ENCODE peak calls at places on chromosome 13, in seven cellular contexts. L is OCI-LY7; Q is small intestine; U is CD8-positive, alpha-beta memory T cell; H is PC-9; C is ovary; N is CD8-positive, alpha-beta T cell. G is an unnamed sample. For H3K4me1, the result is how much of the 10 kb centered on the place peaks cover.

GRCh38 chr13:27821566-27821965 is 29.3 kb downstream of the GSX1 start:
- DNase-seq in H (no peak), L (no peak), C (no peak), Q (no peak), N (no peak), U (no peak), G (no peak)

GRCh38 chr13:59680429-59681024 is 483.2 kb downstream of the DIAPH3 start:
- DNase-seq in Q (peak), L (peak), N (no peak), C (no peak), H (no peak), U (no peak), G (no peak)

GRCh38 chr13:100436099-100436498 is 152.5 kb downstream of the GGACT start:
- DNase-seq in C (no peak), Q (peak), H (no peak), L (no peak), N (no peak), U (no peak), G (no peak)

GRCh38 chr13:103218253-103218652 is 152.0 kb upstream of the SLC10A2 start:
- DNase-seq in C (no peak), L (no peak), Q (no peak), H (no peak), U (no peak), N (no peak), G (no peak)

GRCh38 chr13:79382545-79383275 is 23.3 kb downstream of the RBM26 start:
- DNase-seq in C (no peak), H (peak), L (no peak), U (no peak), Q (no peak), N (no peak), G (no peak)

GRCh38 chr13:43113603-43114002 is 90.2 kb downstream of the DNAJC15 start:
- DNase-seq in H (no peak), Q (no peak), L (no peak), N (no peak), C (no peak), U (no peak), G (peak)

GRCh38 chr13:27658569-27658968 is 36.9 kb downstream of the POLR1D start:
- DNase-seq in L (no peak), H (peak), C (no peak), Q (no peak), N (no peak), U (no peak), G (no peak)

GRCh38 chr13:31697290-31697689 is 42.0 kb upstream of the RXFP2 start:
- DNase-seq in Q (no peak), C (no peak), U (no peak), H (no peak), N (no peak), L (no peak), G (no peak)

GRCh38 chr13:73336789-73337188 is 278.0 kb downstream of the KLF5 start:
- DNase-seq in C (no peak), U (no peak), Q (peak), H (peak), N (no peak), L (no peak), G (no peak)

GRCh38 chr13:22017226-22017625 is 346.4 kb downstream of the FGF9 start:
- DNase-seq in L (no peak), C (no peak), U (no peak), Q (no peak), H (no peak), N (no peak), G (no peak)

GRCh38 chr13:45966715-45967114 is 85.8 kb downstream of the ZC3H13 start:
- DNase-seq in H (no peak), C (no peak), L (no peak), U (no peak), N (no peak), Q (no peak), G (no peak)

GRCh38 chr13:93108111-93108581 is 118.5 kb upstream of the GPC6 start:
- DNase-seq in C (no peak), Q (no peak), N (no peak), L (no peak), U (no peak), H (no peak), G (no peak)

GRCh38 chr13:23516706-23517105 is 53.5 kb upstream of the TNFRSF19 start:
- DNase-seq in N (no peak), C (no peak), L (no peak), U (no peak), Q (no peak), H (no peak), G (no peak)

GRCh38 chr13:99642841-99643240 is 141.6 kb downstream of the TM9SF2 start:
- DNase-seq in Q (no peak), C (no peak), H (no peak), L (no peak), N (no peak), U (no peak), G (no peak)

GRCh38 chr13:100987993-100988392 is 313.4 kb upstream of the TMTC4 start:
- DNase-seq in L (no peak), U (no peak), N (no peak), C (no peak), H (no peak), Q (no peak), G (no peak)

GRCh38 chr13:25575562-25575961 is 203.8 kb downstream of the ATP8A2 start:
- DNase-seq in Q (no peak), C (no peak), L (no peak), N (no peak), H (no peak), U (no peak), G (no peak)

GRCh38 chr13:100794575-100794974 is 120.0 kb upstream of the TMTC4 start:
- DNase-seq in N (no peak), H (no peak), U (no peak), L (no peak), Q (no peak), C (no peak), G (no peak)

GRCh38 chr13:37109080-37109678 is 3.7 kb upstream of the CSNK1A1L start:
- DNase-seq in Q (no peak), C (no peak), U (no peak), H (no peak), L (peak), N (no peak), G (no peak)

GRCh38 chr13:42420304-42420703 is 148.4 kb downstream of the AKAP11 start:
- DNase-seq in H (no peak), N (no peak), Q (no peak), U (no peak), C (no peak), L (no peak), G (no peak)

GRCh38 chr13:41985788-41986508 is 25.0 kb upstream of the VWA8 start:
- DNase-seq in H (peak), Q (no peak), U (no peak), L (no peak), C (no peak), N (no peak), G (peak)

GRCh38 chr13:49165798-49166752 is 54.1 kb upstream of the MLNR start:
- DNase-seq in L (peak), C (no peak), H (no peak), Q (no peak), N (no peak), U (no peak), G (no peak)

GRCh38 chr13:67229438-67230242 is 496 bp downstream of the PCDH9 start:
- DNase-seq in H (no peak), L (peak), Q (no peak), C (no peak), N (no peak), U (peak), G (no peak)

GRCh38 chr13:25375727-25376358 is 4.1 kb downstream of the ATP8A2 start:
- DNase-seq in C (no peak), Q (peak), L (peak), H (no peak), N (no peak), U (peak), G (no peak)

GRCh38 chr13:105655046-105655445 is 880.4 kb downstream of the EFNB2 start:
- DNase-seq in Q (no peak), U (no peak), H (no peak), L (no peak), N (no peak), C (no peak), G (no peak)

GRCh38 chr13:40318366-40318765 is 348.1 kb downstream of the FOXO1 start:
- DNase-seq in C (peak), H (no peak), N (no peak), L (peak), U (no peak), Q (peak), G (peak)

GRCh38 chr13:26946675-26947342 is 186.2 kb upstream of the GPR12 start:
- DNase-seq in L (peak), U (no peak), Q (peak), C (no peak), N (no peak), H (peak), G (no peak)

GRCh38 chr13:70249332-70250064 is 141.2 kb upstream of the KLHL1 start:
- DNase-seq in Q (peak), L (no peak), C (no peak), N (no peak), U (no peak), H (peak), G (no peak)

GRCh38 chr13:19685034-19685433 is 51.6 kb downstream of the MPHOSPH8 start:
- DNase-seq in H (no peak), L (no peak), U (no peak), N (no peak), Q (peak), C (no peak), G (no peak)

GRCh38 chr13:25494708-25495411 is 123.1 kb downstream of the ATP8A2 start:
- DNase-seq in Q (no peak), L (no peak), N (no peak), H (no peak), C (no peak), U (no peak), G (no peak)

GRCh38 chr13:32911506-32911905 is 104.7 kb upstream of the KL start:
- DNase-seq in L (peak), H (no peak), N (no peak), U (no peak), Q (peak), C (no peak), G (no peak)

GRCh38 chr13:99922631-99923404 is 48.7 kb downstream of the ZIC5 start:
- DNase-seq in U (no peak), Q (peak), H (no peak), L (no peak), N (no peak), C (no peak), G (no peak)

GRCh38 chr13:113647351-113648217 is 10.4 kb downstream of the ATP4B start:
- DNase-seq in U (no peak), C (peak), L (no peak), N (no peak), H (peak), Q (peak), G (peak)

GRCh38 chr13:113648218-113648615 is 9.8 kb downstream of the ATP4B start:
- DNase-seq in Q (no peak), C (no peak), N (no peak), U (no peak), H (no peak), L (no peak), G (peak)

GRCh38 chr13:113645329-113645728 is 12.7 kb downstream of the ATP4B start:
- DNase-seq in C (no peak), Q (no peak), L (no peak), H (no peak), N (no peak), U (no peak), G (peak)

GRCh38 chr13:113646376-113646775 is 11.6 kb downstream of the ATP4B start:
- DNase-seq in C (no peak), U (no peak), L (no peak), Q (peak), H (no peak), N (no peak), G (no peak)

DNA sequence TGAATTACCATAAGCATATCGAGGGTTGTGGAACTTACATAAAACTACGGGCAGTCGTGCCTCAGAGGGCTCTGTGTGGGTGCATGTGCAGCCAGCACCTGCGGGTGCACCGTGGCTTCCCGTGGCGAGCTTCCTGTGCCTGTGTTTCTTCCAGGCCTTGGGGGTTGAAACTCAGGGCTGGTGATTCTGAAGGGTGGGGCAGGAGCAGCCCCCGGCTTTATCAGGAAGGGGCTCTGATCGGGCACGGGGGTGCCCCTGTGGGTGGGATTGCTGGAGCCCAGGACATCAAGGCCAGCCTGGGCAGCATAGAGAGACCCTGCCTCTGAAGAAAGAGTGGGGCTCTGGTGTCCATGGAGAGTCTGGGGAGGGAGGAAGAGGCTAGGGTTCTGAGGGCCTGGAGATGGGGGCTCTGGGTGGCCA is 11.1 kb downstream of the ATP4B start:
- DNase-seq in C (no peak), H (no peak), L (no peak), U (no peak), Q (no peak), N (no peak), G (peak)
- H3K27ac ChIP-seq in C (no peak), H (no peak), L (no peak), U (no peak), Q (peak), N (no peak), G (no peak)

DNA sequence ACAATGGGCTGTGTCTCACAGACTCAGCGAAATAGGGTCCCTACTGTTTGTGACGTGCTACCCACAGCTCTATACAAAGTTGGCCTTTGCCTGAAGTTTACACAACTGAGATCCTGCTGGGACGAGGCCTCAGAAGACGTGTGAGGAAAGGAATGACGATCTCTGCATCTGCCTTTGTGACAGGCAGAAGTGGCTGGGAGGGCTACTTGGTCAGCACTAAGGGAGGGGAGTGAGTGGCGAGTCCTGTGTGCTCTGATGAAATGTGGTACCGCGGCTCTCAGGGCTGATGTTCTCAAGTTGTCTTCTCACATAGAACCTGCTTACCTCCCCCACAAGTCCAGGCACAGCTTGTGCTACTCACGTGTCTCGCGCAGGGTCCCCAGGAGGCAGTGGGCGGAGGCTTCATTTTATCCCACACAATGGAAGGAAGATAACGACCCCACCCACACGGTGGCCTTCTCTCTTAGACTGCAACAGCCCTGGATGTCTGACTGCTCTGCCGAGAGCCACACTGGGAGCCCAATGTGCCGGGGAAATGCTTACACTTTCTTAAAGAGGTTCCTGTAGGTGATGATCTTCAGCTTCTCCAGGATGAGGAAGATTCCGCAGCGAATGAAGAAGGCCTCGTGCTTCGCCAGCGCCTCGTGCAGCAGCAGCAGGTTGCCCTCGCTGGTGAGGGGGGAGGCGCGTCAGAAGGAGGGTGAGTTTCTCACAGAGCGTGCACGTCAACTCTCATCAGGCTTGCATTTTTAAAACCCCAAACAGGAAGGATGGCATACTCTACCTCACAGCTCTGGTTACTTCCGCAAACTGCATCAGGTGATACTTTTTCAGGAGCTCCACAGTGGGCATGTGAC is 21.2 kb downstream of the PROZ start:
- DNase-seq in L (no peak), Q (no peak), C (no peak), H (no peak), N (peak), U (peak), G (peak)
- H3K4me1 ChIP-seq in L (under half), Q (under half), C (under half), H (under half), N (under half), U (half or more), G (half or more)

GRCh38 chr13:94382960-94383359 is 96.5 kb downstream of the DCT start:
- DNase-seq in L (no peak), N (no peak), U (no peak), C (no peak), H (no peak), Q (no peak), G (no peak)

GRCh38 chr13:94384217-94384905 is 95.1 kb downstream of the DCT start:
- DNase-seq in H (no peak), C (no peak), L (no peak), Q (no peak), U (no peak), N (no peak), G (no peak)

GRCh38 chr13:94387047-94387446 is 92.4 kb downstream of the DCT start:
- DNase-seq in C (no peak), H (no peak), L (no peak), U (no peak), N (no peak), Q (no peak), G (no peak)

DNA sequence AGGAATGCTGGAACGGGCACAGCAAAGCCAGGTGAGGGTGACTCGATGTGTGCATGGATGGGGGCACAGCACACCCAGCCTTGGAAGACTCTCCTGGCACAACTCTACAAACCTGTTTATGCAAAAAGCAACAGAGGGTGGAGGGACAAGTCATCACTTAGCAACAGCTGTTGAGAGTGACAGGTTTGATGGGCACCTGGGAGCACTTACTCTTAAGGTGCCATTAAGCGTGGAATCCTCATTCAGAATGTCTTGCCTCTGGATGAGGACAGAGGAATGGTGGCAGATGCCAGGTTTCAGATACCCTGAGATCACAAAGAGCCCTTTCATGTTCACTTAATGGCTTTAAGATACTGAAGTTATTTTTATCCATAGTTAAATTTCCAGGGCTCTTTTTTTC is 97.0 kb downstream of the DCT start:
- DNase-seq in N (no peak), C (no peak), U (no peak), H (no peak), L (no peak), Q (no peak), G (no peak)
- H3K4me3 ChIP-seq in N (no peak), C (no peak), U (no peak), H (no peak), L (no peak), Q (no peak), G (no peak)

GRCh38 chr13:112580912-112581311 is 7.0 kb downstream of the TUBGCP3 start:
- DNase-seq in U (no peak), L (no peak), H (no peak), Q (no peak), C (no peak), N (no peak), G (no peak)

GRCh38 chr13:112582305-112582704 is 5.6 kb downstream of the TUBGCP3 start:
- DNase-seq in C (no peak), Q (no peak), N (no peak), L (no peak), U (no peak), H (no peak), G (no peak)

GRCh38 chr13:112579310-112579843 is 8.6 kb downstream of the TUBGCP3 start:
- DNase-seq in L (no peak), U (no peak), C (no peak), N (no peak), Q (no peak), H (no peak), G (no peak)

GRCh38 chr13:112576768-112577167 is 11.2 kb downstream of the TUBGCP3 start:
- DNase-seq in N (no peak), C (no peak), H (no peak), Q (no peak), U (no peak), L (no peak), G (no peak)

DNA sequence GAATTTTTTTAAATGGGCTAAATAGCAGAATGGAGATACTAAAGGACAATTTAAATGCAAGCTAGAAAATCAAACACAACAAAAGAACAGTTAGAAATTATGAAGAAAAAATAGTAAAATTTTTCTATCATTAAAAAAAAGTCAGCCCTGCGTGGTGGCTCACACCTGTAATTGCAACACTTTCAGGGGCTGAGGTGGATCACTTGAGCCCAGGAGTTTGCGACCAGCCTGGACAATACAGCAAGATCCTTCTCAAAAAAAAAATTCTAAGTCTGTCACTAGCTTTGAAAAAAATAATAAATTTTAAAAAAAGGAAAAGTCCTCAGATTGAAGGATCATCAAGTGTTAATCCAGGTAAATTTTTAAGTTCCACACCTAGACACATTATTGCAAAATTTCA is 7.7 kb downstream of the TUBGCP3 start:
- DNase-seq in C (no peak), Q (no peak), L (no peak), H (no peak), N (no peak), U (no peak), G (no peak)
- H3K27ac ChIP-seq in C (no peak), Q (no peak), L (no peak), H (no peak), N (no peak), U (no peak), G (no peak)

G was measured in SJSA1.